ENCODE peak calls at places on chromosomes 1 and 21, in four cellular contexts. One of them, this sample, is unnamed.

GRCh38 chr1:21334214-21335087 is 44.2 kb upstream of the ECE1 start:
- DNase-seq in omental fat pad: no peak
- DNase-seq in PC-9: peak
- DNase-seq in GM13977: peak
- DNase-seq in this sample: peak

GRCh38 chr1:247332901-247333361 is 1.3 kb upstream of the ZNF496 start:
- DNase-seq in omental fat pad: no peak
- DNase-seq in GM13977: no peak
- DNase-seq in PC-9: no peak
- DNase-seq in this sample: no peak

GRCh38 chr1:225875044-225875822 is 6.9 kb downstream of the TMEM63A start:
- DNase-seq in omental fat pad: no peak
- DNase-seq in PC-9: peak
- DNase-seq in GM13977: no peak
- DNase-seq in this sample: peak

GRCh38 chr1:199029855-199030254 is 391.0 kb downstream of the PTPRC start:
- DNase-seq in PC-9: no peak
- DNase-seq in GM13977: no peak
- DNase-seq in omental fat pad: no peak
- DNase-seq in this sample: no peak

GRCh38 chr21:42164064-42164789 is 54.7 kb upstream of the ABCG1 start:
- DNase-seq in GM13977: peak
- DNase-seq in PC-9: peak
- DNase-seq in omental fat pad: no peak
- DNase-seq in this sample: peak

GRCh38 chr1:183124259-183124658 is 61.8 kb upstream of the LAMC2 start:
- DNase-seq in omental fat pad: no peak
- DNase-seq in PC-9: no peak
- DNase-seq in GM13977: no peak
- DNase-seq in this sample: no peak

GRCh38 chr21:9758888-9759287 is 762.5 kb upstream of the TPTE start:
- DNase-seq in omental fat pad: no peak
- DNase-seq in GM13977: no peak
- DNase-seq in PC-9: no peak
- DNase-seq in this sample: no peak

GRCh38 chr1:245217853-245218608 is 63.2 kb downstream of the KIF26B start:
- DNase-seq in PC-9: no peak
- DNase-seq in omental fat pad: no peak
- DNase-seq in GM13977: no peak
- DNase-seq in this sample: no peak

GRCh38 chr1:45721207-45721606 is 29.2 kb downstream of the IPP start:
- DNase-seq in PC-9: no peak
- DNase-seq in GM13977: no peak
- DNase-seq in omental fat pad: no peak
- DNase-seq in this sample: no peak

GRCh38 chr1:56874689-56875088 is 20.1 kb downstream of the C8A start:
- DNase-seq in omental fat pad: no peak
- DNase-seq in PC-9: no peak
- DNase-seq in GM13977: no peak
- DNase-seq in this sample: no peak

GRCh38 chr1:174769961-174770549 is 229.7 kb upstream of the CACYBP start:
- DNase-seq in omental fat pad: no peak
- DNase-seq in GM13977: peak
- DNase-seq in PC-9: no peak
- DNase-seq in this sample: no peak

GRCh38 chr21:46128983-46129571 is 26.3 kb downstream of the FTCD start:
- DNase-seq in PC-9: no peak
- DNase-seq in GM13977: no peak
- DNase-seq in omental fat pad: no peak
- DNase-seq in this sample: no peak

GRCh38 chr1:64834734-64835133 is 89.9 kb downstream of the RAVER2 start:
- DNase-seq in omental fat pad: no peak
- DNase-seq in GM13977: no peak
- DNase-seq in PC-9: no peak
- DNase-seq in this sample: no peak

GRCh38 chr1:242651817-242652216 is 127.3 kb upstream of the PLD5 start:
- DNase-seq in omental fat pad: no peak
- DNase-seq in GM13977: no peak
- DNase-seq in PC-9: peak
- DNase-seq in this sample: peak

GRCh38 chr1:17881761-17882160 is 126.6 kb downstream of the ACTL8 start:
- DNase-seq in GM13977: no peak
- DNase-seq in PC-9: no peak
- DNase-seq in omental fat pad: no peak
- DNase-seq in this sample: no peak
- TF ChIP-seq CTCF in GM13977: no peak
- TF ChIP-seq CTCF in PC-9: no peak
- TF ChIP-seq CTCF in omental fat pad: no peak
- TF ChIP-seq CTCF in this sample: no peak

GRCh38 chr1:1439550-1440261 is 4.2 kb downstream of the VWA1 start:
- DNase-seq in GM13977: no peak
- DNase-seq in PC-9: no peak
- DNase-seq in omental fat pad: no peak
- DNase-seq in this sample: no peak

GRCh38 chr1:1437033-1437903 is 1.8 kb downstream of the VWA1 start:
- DNase-seq in GM13977: peak
- DNase-seq in omental fat pad: no peak
- DNase-seq in PC-9: no peak
- DNase-seq in this sample: no peak

GRCh38 chr1:1438531-1439381 is 3.3 kb downstream of the VWA1 start:
- DNase-seq in PC-9: no peak
- DNase-seq in omental fat pad: no peak
- DNase-seq in GM13977: peak
- DNase-seq in this sample: no peak

GRCh38 chr1:1436634-1437032 is 1.1 kb downstream of the VWA1 start:
- DNase-seq in omental fat pad: no peak
- DNase-seq in PC-9: no peak
- DNase-seq in GM13977: peak
- DNase-seq in this sample: no peak

DNA sequence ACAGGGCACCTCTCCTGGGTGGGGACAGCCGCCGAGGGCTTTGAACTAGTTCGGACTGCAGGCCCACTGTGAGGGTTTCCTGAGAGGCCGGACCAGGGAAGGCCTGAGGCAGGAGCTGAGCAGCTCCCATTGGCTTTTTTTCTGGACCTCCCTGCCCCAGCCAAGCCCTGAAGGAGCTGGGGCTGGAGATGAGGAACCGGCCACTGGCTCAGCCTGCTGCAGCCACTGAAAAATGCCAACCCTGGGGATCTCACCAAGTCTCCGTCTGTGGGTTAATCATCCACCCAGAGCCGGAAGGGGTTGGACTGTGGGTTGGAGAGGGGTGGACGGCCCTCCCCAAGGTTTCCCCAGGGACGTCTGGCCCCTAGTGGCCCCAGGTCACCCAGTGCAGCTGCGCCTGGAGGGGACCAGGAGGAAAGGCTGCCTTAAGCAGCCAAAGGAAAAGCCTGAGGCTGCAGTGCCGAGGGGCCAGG is 2.5 kb downstream of the VWA1 start:
- DNase-seq in omental fat pad: no peak
- DNase-seq in PC-9: no peak
- DNase-seq in GM13977: peak
- DNase-seq in this sample: peak
- TF ChIP-seq CTCF in omental fat pad: no peak
- TF ChIP-seq CTCF in PC-9: no peak
- TF ChIP-seq CTCF in GM13977: peak
- TF ChIP-seq CTCF in this sample: no peak

DNA sequence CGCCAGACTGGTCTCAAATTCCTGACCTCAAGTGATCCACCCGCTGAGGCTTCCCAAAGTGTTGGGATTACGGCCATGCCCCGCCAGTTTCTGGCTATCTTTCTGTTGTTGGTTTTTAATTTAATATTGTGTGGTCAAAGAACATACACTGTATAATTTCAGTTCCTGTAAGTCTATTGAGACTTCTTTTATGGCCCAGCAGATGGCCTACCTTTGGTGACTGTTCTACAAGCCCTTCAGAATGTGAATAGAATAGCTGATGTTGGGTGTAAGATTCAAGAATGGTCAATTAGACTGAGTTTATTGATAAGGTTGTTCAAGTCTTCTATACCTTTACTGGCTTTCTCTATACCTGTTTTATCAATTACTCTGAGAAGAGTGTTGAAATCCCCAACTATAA is 10.7 kb downstream of the HES2 start:
- DNase-seq in PC-9: no peak
- DNase-seq in GM13977: no peak
- DNase-seq in omental fat pad: no peak
- DNase-seq in this sample: no peak
- TF ChIP-seq CTCF in PC-9: no peak
- TF ChIP-seq CTCF in GM13977: peak
- TF ChIP-seq CTCF in omental fat pad: no peak
- TF ChIP-seq CTCF in this sample: no peak

GRCh38 chr1:71343686-71344416 is 263.0 kb upstream of the ZRANB2 start:
- DNase-seq in PC-9: peak
- DNase-seq in omental fat pad: no peak
- DNase-seq in GM13977: no peak
- DNase-seq in this sample: no peak
- TF ChIP-seq CTCF in PC-9: no peak
- TF ChIP-seq CTCF in omental fat pad: no peak
- TF ChIP-seq CTCF in GM13977: peak
- TF ChIP-seq CTCF in this sample: no peak

GRCh38 chr1:33119532-33120217 is 38.7 kb downstream of the AZIN2 start:
- DNase-seq in GM13977: no peak
- DNase-seq in omental fat pad: no peak
- DNase-seq in PC-9: no peak
- DNase-seq in this sample: no peak
- TF ChIP-seq CTCF in GM13977: no peak
- TF ChIP-seq CTCF in omental fat pad: no peak
- TF ChIP-seq CTCF in PC-9: no peak
- TF ChIP-seq CTCF in this sample: no peak

GRCh38 chr1:3070654-3071506 is 1.9 kb downstream of the PRDM16 start:
- DNase-seq in omental fat pad: no peak
- DNase-seq in GM13977: no peak
- DNase-seq in PC-9: no peak
- DNase-seq in this sample: no peak

GRCh38 chr1:3068400-3069361 is at the start of gene PRDM16:
- DNase-seq in GM13977: no peak
- DNase-seq in omental fat pad: no peak
- DNase-seq in PC-9: no peak
- DNase-seq in this sample: peak

GRCh38 chr1:3067671-3068399 is 1.2 kb upstream of the PRDM16 start:
- DNase-seq in PC-9: no peak
- DNase-seq in GM13977: no peak
- DNase-seq in omental fat pad: no peak
- DNase-seq in this sample: no peak

GRCh38 chr1:3070304-3070653 is 1.3 kb downstream of the PRDM16 start:
- DNase-seq in GM13977: no peak
- DNase-seq in omental fat pad: no peak
- DNase-seq in PC-9: no peak
- DNase-seq in this sample: no peak

GRCh38 chr1:3069491-3070303 is 694 bp downstream of the PRDM16 start:
- DNase-seq in GM13977: no peak
- DNase-seq in PC-9: no peak
- DNase-seq in omental fat pad: no peak
- DNase-seq in this sample: peak
- TF ChIP-seq CTCF in GM13977: no peak
- TF ChIP-seq CTCF in PC-9: no peak
- TF ChIP-seq CTCF in omental fat pad: no peak
- TF ChIP-seq CTCF in this sample: no peak